ENCODE peak calls at places on chromosomes 4 and X, in seven cellular contexts. One of them, this sample, is unnamed. For H3K9me3 and H3K27me3, the result is how much of the 10 kb centered on the place peaks cover.

GRCh38 chr4:187663076-187663475 is 332.5 kb upstream of the ZFP42 start:
- DNase-seq in psoas muscle: no peak
- DNase-seq in IMR-90: peak
- DNase-seq in neural progenitor cell: no peak
- DNase-seq in effector memory CD4-positive, alpha-beta T cell: no peak
- DNase-seq in neuronal stem cell: no peak
- DNase-seq in ascending aorta: no peak
- DNase-seq in this sample: no peak

GRCh38 chrX:96619588-96619987 is 65.1 kb upstream of the DIAPH2 start:
- DNase-seq in psoas muscle: no peak
- DNase-seq in IMR-90: peak
- DNase-seq in neural progenitor cell: no peak
- DNase-seq in effector memory CD4-positive, alpha-beta T cell: no peak
- DNase-seq in neuronal stem cell: no peak
- DNase-seq in ascending aorta: no peak
- DNase-seq in this sample: no peak

GRCh38 chr4:75101906-75102888 is 169.3 kb downstream of the PARM1 start:
- DNase-seq in psoas muscle: no peak
- DNase-seq in IMR-90: no peak
- DNase-seq in neural progenitor cell: no peak
- DNase-seq in effector memory CD4-positive, alpha-beta T cell: no peak
- DNase-seq in neuronal stem cell: no peak
- DNase-seq in ascending aorta: no peak
- DNase-seq in this sample: no peak

GRCh38 chr4:157095716-157096115 is 19.8 kb downstream of the GLRB start:
- DNase-seq in psoas muscle: no peak
- DNase-seq in IMR-90: no peak
- DNase-seq in neural progenitor cell: no peak
- DNase-seq in effector memory CD4-positive, alpha-beta T cell: no peak
- DNase-seq in neuronal stem cell: no peak
- DNase-seq in ascending aorta: no peak
- DNase-seq in this sample: no peak

GRCh38 chrX:53940180-53940579 is 104.1 kb downstream of the PHF8 start:
- DNase-seq in psoas muscle: no peak
- DNase-seq in IMR-90: no peak
- DNase-seq in neural progenitor cell: no peak
- DNase-seq in effector memory CD4-positive, alpha-beta T cell: no peak
- DNase-seq in neuronal stem cell: no peak
- DNase-seq in ascending aorta: no peak
- DNase-seq in this sample: no peak

GRCh38 chrX:56994375-56995270 is 718 bp downstream of the SPIN3 start:
- DNase-seq in psoas muscle: peak
- DNase-seq in IMR-90: peak
- DNase-seq in neural progenitor cell: peak
- DNase-seq in effector memory CD4-positive, alpha-beta T cell: no peak
- DNase-seq in neuronal stem cell: no peak
- DNase-seq in ascending aorta: no peak
- DNase-seq in this sample: peak

GRCh38 chr4:8055206-8055605 is 103.4 kb downstream of the ABLIM2 start:
- DNase-seq in psoas muscle: no peak
- DNase-seq in IMR-90: no peak
- DNase-seq in neural progenitor cell: no peak
- DNase-seq in effector memory CD4-positive, alpha-beta T cell: no peak
- DNase-seq in neuronal stem cell: no peak
- DNase-seq in ascending aorta: no peak
- DNase-seq in this sample: no peak

GRCh38 chr4:90127706-90128345 is 632 bp downstream of the CCSER1 start:
- DNase-seq in psoas muscle: peak
- DNase-seq in IMR-90: no peak
- DNase-seq in neural progenitor cell: peak
- DNase-seq in effector memory CD4-positive, alpha-beta T cell: no peak
- DNase-seq in neuronal stem cell: peak
- DNase-seq in ascending aorta: no peak
- DNase-seq in this sample: peak

GRCh38 chr4:164572877-164573279 is 181.1 kb upstream of the SMIM31 start:
- DNase-seq in psoas muscle: no peak
- DNase-seq in IMR-90: no peak
- DNase-seq in neural progenitor cell: no peak
- DNase-seq in effector memory CD4-positive, alpha-beta T cell: no peak
- DNase-seq in neuronal stem cell: no peak
- DNase-seq in ascending aorta: no peak
- DNase-seq in this sample: no peak

GRCh38 chr4:137039369-137039768 is 492.9 kb downstream of the PCDH18 start:
- DNase-seq in psoas muscle: no peak
- DNase-seq in IMR-90: no peak
- DNase-seq in neural progenitor cell: no peak
- DNase-seq in effector memory CD4-positive, alpha-beta T cell: no peak
- DNase-seq in neuronal stem cell: no peak
- DNase-seq in ascending aorta: no peak
- DNase-seq in this sample: no peak

GRCh38 chrX:132045456-132045855 is 22.4 kb downstream of the STK26 start:
- DNase-seq in psoas muscle: no peak
- DNase-seq in IMR-90: no peak
- DNase-seq in neural progenitor cell: no peak
- DNase-seq in effector memory CD4-positive, alpha-beta T cell: no peak
- DNase-seq in neuronal stem cell: no peak
- DNase-seq in ascending aorta: no peak
- DNase-seq in this sample: no peak

GRCh38 chr4:105943234-105943633 is 48.0 kb downstream of the NPNT start:
- DNase-seq in psoas muscle: no peak
- DNase-seq in IMR-90: no peak
- DNase-seq in neural progenitor cell: no peak
- DNase-seq in effector memory CD4-positive, alpha-beta T cell: no peak
- DNase-seq in neuronal stem cell: no peak
- DNase-seq in ascending aorta: no peak
- DNase-seq in this sample: no peak

GRCh38 chr4:152693875-152694274 is 14.1 kb upstream of the TMEM154 start:
- DNase-seq in psoas muscle: no peak
- DNase-seq in IMR-90: no peak
- DNase-seq in neural progenitor cell: no peak
- DNase-seq in effector memory CD4-positive, alpha-beta T cell: no peak
- DNase-seq in neuronal stem cell: no peak
- DNase-seq in ascending aorta: no peak
- DNase-seq in this sample: no peak

GRCh38 chr4:105060628-105061027 is 86.0 kb upstream of the TET2 start:
- DNase-seq in psoas muscle: no peak
- DNase-seq in IMR-90: peak
- DNase-seq in neural progenitor cell: no peak
- DNase-seq in effector memory CD4-positive, alpha-beta T cell: no peak
- DNase-seq in neuronal stem cell: no peak
- DNase-seq in ascending aorta: no peak
- DNase-seq in this sample: no peak

GRCh38 chrX:120813982-120814381 is 61.7 kb downstream of the CT47B1 start:
- DNase-seq in psoas muscle: no peak
- DNase-seq in IMR-90: no peak
- DNase-seq in neural progenitor cell: peak
- DNase-seq in effector memory CD4-positive, alpha-beta T cell: no peak
- DNase-seq in neuronal stem cell: no peak
- DNase-seq in ascending aorta: no peak
- DNase-seq in this sample: no peak

DNA sequence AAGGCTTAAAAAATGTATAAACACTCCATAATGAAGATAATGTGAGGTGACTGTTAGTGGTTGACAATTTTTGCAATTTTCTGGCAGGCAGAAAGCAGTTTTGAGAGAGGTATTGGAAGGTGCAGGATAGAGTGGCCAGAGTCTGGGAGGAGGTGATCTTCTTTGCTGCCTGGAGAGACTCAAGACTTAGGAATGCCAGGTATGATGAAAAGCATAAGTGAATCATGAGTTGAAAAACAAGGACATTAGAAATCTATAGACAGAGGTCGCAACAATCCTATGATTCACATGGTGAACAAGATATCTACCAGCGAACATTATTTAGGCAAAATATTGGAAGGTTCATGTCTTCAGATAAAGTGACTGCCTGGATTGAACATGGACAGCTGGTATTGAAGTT is 118.5 kb downstream of the CFAP299 start:
- DNase-seq in psoas muscle: no peak
- DNase-seq in IMR-90: peak
- DNase-seq in neural progenitor cell: no peak
- DNase-seq in effector memory CD4-positive, alpha-beta T cell: no peak
- DNase-seq in neuronal stem cell: no peak
- DNase-seq in ascending aorta: no peak
- DNase-seq in this sample: no peak
- H3K4me3 ChIP-seq in psoas muscle: no peak
- H3K4me3 ChIP-seq in IMR-90: no peak
- H3K4me3 ChIP-seq in neural progenitor cell: no peak
- H3K4me3 ChIP-seq in effector memory CD4-positive, alpha-beta T cell: no peak
- H3K4me3 ChIP-seq in neuronal stem cell: no peak
- H3K4me3 ChIP-seq in ascending aorta: no peak
- H3K4me3 ChIP-seq in this sample: no peak

DNA sequence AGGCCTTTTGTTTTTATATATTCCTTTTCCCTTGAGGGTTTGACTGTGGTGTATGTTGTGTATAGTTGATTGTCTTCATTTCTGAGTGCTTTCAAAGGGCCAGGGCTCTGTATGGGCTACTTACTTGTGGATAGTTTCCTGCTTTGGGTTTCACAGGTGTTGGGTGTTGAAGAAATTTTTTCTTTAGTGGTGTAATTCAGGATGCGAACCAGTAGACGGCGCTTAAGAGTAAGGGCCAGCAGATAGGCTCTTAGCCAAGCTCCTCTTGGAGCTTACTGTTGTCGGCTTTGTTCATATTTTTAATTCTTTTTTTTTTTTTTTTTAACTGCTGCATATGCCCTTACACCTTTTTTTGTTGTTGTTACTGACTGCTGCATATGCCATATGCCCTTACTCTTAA is 276.3 kb upstream of the GALNT7 start:
- DNase-seq in psoas muscle: no peak
- DNase-seq in IMR-90: peak
- DNase-seq in neural progenitor cell: peak
- DNase-seq in effector memory CD4-positive, alpha-beta T cell: no peak
- DNase-seq in neuronal stem cell: no peak
- DNase-seq in ascending aorta: no peak
- DNase-seq in this sample: peak
- H3K9me3 ChIP-seq in psoas muscle: under half
- H3K9me3 ChIP-seq in IMR-90: under half
- H3K9me3 ChIP-seq in neural progenitor cell: under half
- H3K9me3 ChIP-seq in effector memory CD4-positive, alpha-beta T cell: under half
- H3K9me3 ChIP-seq in neuronal stem cell: under half
- H3K9me3 ChIP-seq in ascending aorta: under half
- H3K9me3 ChIP-seq in this sample: under half

DNA sequence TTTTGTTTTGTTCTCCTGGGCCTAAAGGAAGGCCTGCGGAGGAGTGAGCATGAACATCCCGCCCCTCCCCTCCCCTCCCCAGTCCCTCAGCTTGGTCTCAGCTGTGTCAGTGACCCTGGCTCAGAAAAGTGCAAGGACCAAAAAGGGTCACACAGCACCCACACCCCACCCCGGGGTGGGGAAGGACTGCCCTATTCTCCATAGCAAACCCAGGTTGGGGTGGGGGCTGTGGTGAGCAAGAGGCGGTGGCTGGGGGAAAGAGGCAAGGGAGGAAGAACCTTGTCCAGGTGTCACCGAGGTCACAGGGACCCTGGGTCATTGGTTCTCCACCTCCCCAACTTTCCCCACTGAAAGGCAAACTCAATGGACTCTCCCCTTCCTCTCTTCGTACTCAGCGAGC is 7.6 kb upstream of the MSX1 start:
- DNase-seq in psoas muscle: no peak
- DNase-seq in IMR-90: no peak
- DNase-seq in neural progenitor cell: no peak
- DNase-seq in effector memory CD4-positive, alpha-beta T cell: no peak
- DNase-seq in neuronal stem cell: no peak
- DNase-seq in ascending aorta: no peak
- DNase-seq in this sample: no peak
- H3K27me3 ChIP-seq in psoas muscle: under half
- H3K27me3 ChIP-seq in IMR-90: under half
- H3K27me3 ChIP-seq in neural progenitor cell: half or more
- H3K27me3 ChIP-seq in effector memory CD4-positive, alpha-beta T cell: under half
- H3K27me3 ChIP-seq in neuronal stem cell: half or more
- H3K27me3 ChIP-seq in ascending aorta: under half
- H3K27me3 ChIP-seq in this sample: under half

GRCh38 chr4:26237916-26238315 is 82.9 kb upstream of the RBPJ start:
- DNase-seq in psoas muscle: no peak
- DNase-seq in IMR-90: no peak
- DNase-seq in neural progenitor cell: no peak
- DNase-seq in effector memory CD4-positive, alpha-beta T cell: no peak
- DNase-seq in neuronal stem cell: no peak
- DNase-seq in ascending aorta: no peak
- DNase-seq in this sample: no peak
- H3K4me3 ChIP-seq in psoas muscle: no peak
- H3K4me3 ChIP-seq in IMR-90: no peak
- H3K4me3 ChIP-seq in neural progenitor cell: peak
- H3K4me3 ChIP-seq in effector memory CD4-positive, alpha-beta T cell: no peak
- H3K4me3 ChIP-seq in neuronal stem cell: no peak
- H3K4me3 ChIP-seq in ascending aorta: no peak
- H3K4me3 ChIP-seq in this sample: no peak

GRCh38 chr4:167717495-167717894 is 374.8 kb upstream of the ANXA10 start:
- DNase-seq in psoas muscle: no peak
- DNase-seq in IMR-90: no peak
- DNase-seq in neural progenitor cell: no peak
- DNase-seq in effector memory CD4-positive, alpha-beta T cell: no peak
- DNase-seq in neuronal stem cell: no peak
- DNase-seq in ascending aorta: no peak
- DNase-seq in this sample: no peak

GRCh38 chr4:167713756-167714155 is 378.6 kb upstream of the ANXA10 start:
- DNase-seq in psoas muscle: no peak
- DNase-seq in IMR-90: no peak
- DNase-seq in neural progenitor cell: no peak
- DNase-seq in effector memory CD4-positive, alpha-beta T cell: no peak
- DNase-seq in neuronal stem cell: no peak
- DNase-seq in ascending aorta: no peak
- DNase-seq in this sample: no peak

DNA sequence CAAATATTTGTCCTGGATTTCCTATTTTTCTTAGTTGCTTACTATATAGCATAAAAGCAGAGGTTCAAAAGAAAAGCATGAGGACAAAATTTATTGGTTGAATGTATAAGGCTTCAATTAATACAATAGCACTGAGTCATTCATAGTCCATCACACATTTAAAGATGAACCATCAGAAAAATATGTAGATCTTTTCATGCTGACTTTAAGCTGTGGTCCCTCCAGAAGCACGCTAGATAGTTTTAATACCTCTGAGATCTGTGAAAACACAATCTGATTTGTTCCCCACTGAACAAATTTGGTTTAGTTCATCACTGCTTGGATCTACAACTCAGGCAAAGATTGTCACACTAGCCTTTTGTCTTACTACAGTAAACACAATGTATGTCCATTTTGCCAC is 377.2 kb upstream of the ANXA10 start:
- DNase-seq in psoas muscle: no peak
- DNase-seq in IMR-90: no peak
- DNase-seq in neural progenitor cell: no peak
- DNase-seq in effector memory CD4-positive, alpha-beta T cell: no peak
- DNase-seq in neuronal stem cell: no peak
- DNase-seq in ascending aorta: no peak
- DNase-seq in this sample: no peak
- H3K9me3 ChIP-seq in psoas muscle: under half
- H3K9me3 ChIP-seq in IMR-90: under half
- H3K9me3 ChIP-seq in neural progenitor cell: under half
- H3K9me3 ChIP-seq in effector memory CD4-positive, alpha-beta T cell: under half
- H3K9me3 ChIP-seq in neuronal stem cell: under half
- H3K9me3 ChIP-seq in ascending aorta: under half
- H3K9me3 ChIP-seq in this sample: under half